ENCODE peak calls at places on chromosome 14, in five cellular contexts. W is cardiac muscle cell, Q is pancreas, E is CD14-positive monocyte, T is fibroblast of pulmonary artery. I is an unnamed sample.
A peak's percentile ranks its signal among the peaks of the same experiment; 100 is the strongest.

GRCh38 chr14:68580096-68580640 is 212.7 kb downstream of the ZFP36L1 start:
- DNase-seq in W (no peak), Q (no peak), E (peak; percentile 59), T (no peak), I (no peak)

GRCh38 chr14:72613196-72613974 is 280.5 kb downstream of the DPF3 start:
- DNase-seq in W (peak; percentile 52), Q (peak; percentile 67), E (no peak), T (peak; percentile 57), I (no peak)

GRCh38 chr14:60775296-60775695 is 40.7 kb downstream of the MNAT1 start:
- DNase-seq in W (peak; percentile 29), Q (no peak), E (no peak), T (peak; percentile 61), I (no peak)

GRCh38 chr14:105647784-105648608 is 121.6 kb downstream of the TMEM121 start:
- DNase-seq in W (no peak), Q (no peak), E (no peak), T (no peak), I (no peak)

GRCh38 chr14:102911541-102911951 is 10.9 kb upstream of the AMN start:
- DNase-seq in W (no peak), Q (no peak), E (no peak), T (no peak), I (no peak)

GRCh38 chr14:34472706-34473279 is 10.8 kb upstream of the SPTSSA start:
- DNase-seq in W (no peak), Q (no peak), E (no peak), T (no peak), I (no peak)

GRCh38 chr14:52318829-52319604 is 4.9 kb downstream of the PTGER2 start:
- DNase-seq in W (no peak), Q (no peak), E (no peak), T (no peak), I (no peak)

GRCh38 chr14:63878792-63879191 is 26.0 kb downstream of the SYNE2 start:
- DNase-seq in W (no peak), Q (no peak), E (no peak), T (no peak), I (no peak)

GRCh38 chr14:96237641-96238040 is 18.4 kb upstream of the BDKRB1 start:
- DNase-seq in W (no peak), Q (no peak), E (no peak), T (no peak), I (no peak)

GRCh38 chr14:28765907-28766504 is 581 bp upstream of the FOXG1 start:
- DNase-seq in W (peak; percentile 15), Q (no peak), E (no peak), T (no peak), I (no peak)

GRCh38 chr14:101715209-101716076 is 46.1 kb upstream of the PPP2R5C start:
- DNase-seq in W (no peak), Q (no peak), E (no peak), T (no peak), I (no peak)

GRCh38 chr14:104757238-104757585 is 4.3 kb downstream of the SIVA1 start:
- DNase-seq in W (no peak), Q (peak; percentile 20), E (no peak), T (no peak), I (no peak)

GRCh38 chr14:55191101-55191880 is at the start of gene DLGAP5:
- DNase-seq in W (peak; percentile 96), Q (peak; percentile 84), E (peak; percentile 87), T (peak; percentile 96), I (peak; percentile 91)

GRCh38 chr14:90643982-90644510 is 172.2 kb downstream of the TTC7B start:
- DNase-seq in W (no peak), Q (no peak), E (no peak), T (no peak), I (no peak)

GRCh38 chr14:105196228-105196960 is 15.3 kb upstream of the NUDT14 start:
- DNase-seq in W (no peak), Q (no peak), E (no peak), T (no peak), I (no peak)

GRCh38 chr14:87156878-87157277 is 836.1 kb downstream of the GALC start:
- DNase-seq in W (no peak), Q (no peak), E (no peak), T (no peak), I (no peak)

GRCh38 chr14:101122114-101122854 is 218.8 kb upstream of the RTL1 start:
- DNase-seq in W (no peak), Q (no peak), E (no peak), T (no peak), I (no peak)

GRCh38 chr14:92513966-92514843 is 624 bp downstream of the RIN3 start:
- DNase-seq in W (peak; percentile 43), Q (no peak), E (no peak), T (peak; percentile 29), I (peak; percentile 26)

GRCh38 chr14:79543966-79544365 is 667.3 kb downstream of the DIO2 start:
- DNase-seq in W (peak; percentile 32), Q (no peak), E (no peak), T (peak; percentile 59), I (no peak)

GRCh38 chr14:69355955-69356321 is 42.2 kb downstream of the ERH start:
- DNase-seq in W (peak; percentile 25), Q (no peak), E (no peak), T (peak; percentile 59), I (no peak)

GRCh38 chr14:50007123-50007903 is 109.1 kb downstream of the VCPKMT start:
- DNase-seq in W (no peak), Q (no peak), E (no peak), T (no peak), I (peak; percentile 49)

GRCh38 chr14:20557212-20557542 is 3.7 kb downstream of the RNASE9 start:
- DNase-seq in W (no peak), Q (no peak), E (no peak), T (no peak), I (no peak)

GRCh38 chr14:85471744-85472143 is 58.2 kb upstream of the FLRT2 start:
- DNase-seq in W (peak; percentile 89), Q (peak; percentile 50), E (no peak), T (peak; percentile 91), I (peak; percentile 4)

GRCh38 chr14:92565718-92566115 is 52.1 kb downstream of the RIN3 start:
- DNase-seq in W (no peak), Q (no peak), E (no peak), T (no peak), I (peak; percentile 53)

GRCh38 chr14:102120888-102121287 is 18.8 kb upstream of the WDR20 start:
- DNase-seq in W (no peak), Q (no peak), E (no peak), T (no peak), I (no peak)

GRCh38 chr14:33465952-33466700 is 484.7 kb downstream of the EGLN3 start:
- DNase-seq in W (no peak), Q (no peak), E (no peak), T (peak; percentile 24), I (no peak)

GRCh38 chr14:103008768-103009342 is 48.5 kb downstream of the CDC42BPB start:
- DNase-seq in W (peak; percentile 58), Q (no peak), E (no peak), T (peak; percentile 78), I (no peak)

GRCh38 chr14:24058951-24059475 is 7.2 kb downstream of the CARMIL3 start:
- DNase-seq in W (no peak), Q (no peak), E (peak; percentile 30), T (no peak), I (no peak)

GRCh38 chr14:75720828-75721227 is 59.8 kb downstream of the TTLL5 start:
- DNase-seq in W (peak; percentile 91), Q (peak; percentile 76), E (no peak), T (peak; percentile 87), I (no peak)

GRCh38 chr14:101127239-101127638 is 223.7 kb upstream of the RTL1 start:
- DNase-seq in W (no peak), Q (no peak), E (no peak), T (no peak), I (no peak)

GRCh38 chr14:34614638-34615037 is 15.3 kb downstream of the SNX6 start:
- DNase-seq in W (no peak), Q (no peak), E (no peak), T (no peak), I (no peak)

GRCh38 chr14:46818147-46818546 is 166.6 kb upstream of the RPL10L start:
- DNase-seq in W (no peak), Q (no peak), E (no peak), T (no peak), I (no peak)

GRCh38 chr14:87405563-87405962 is 587.4 kb downstream of the GALC start:
- DNase-seq in W (no peak), Q (no peak), E (no peak), T (no peak), I (no peak)

DNA sequence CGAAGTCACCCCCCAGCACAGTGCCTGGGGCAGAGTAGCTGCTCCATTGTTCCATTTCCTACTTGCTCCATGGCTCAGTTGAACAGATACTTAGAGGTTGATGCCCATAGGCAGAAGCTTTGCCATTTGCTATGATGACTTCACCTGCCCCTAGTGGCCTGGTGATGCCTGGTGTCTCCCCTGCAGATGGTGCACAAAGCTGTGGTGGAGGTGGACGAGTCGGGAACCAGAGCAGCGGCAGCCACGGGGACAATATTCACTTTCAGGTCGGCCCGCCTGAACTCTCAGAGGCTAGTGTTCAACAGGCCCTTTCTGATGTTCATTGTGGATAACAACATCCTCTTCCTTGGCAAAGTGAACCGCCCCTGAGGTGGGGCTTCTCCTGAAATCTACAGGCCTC is 10.6 kb downstream of the SERPINA5 start:
- DNase-seq in W (no peak), Q (no peak), E (no peak), T (no peak), I (no peak)
- TF ChIP-seq CTCF in W (no peak), Q (no peak), E (no peak), T (no peak), I (no peak)

GRCh38 chr14:39426605-39427004 is 5.6 kb downstream of the FBXO33 start:
- DNase-seq in W (peak; percentile 69), Q (no peak), E (no peak), T (peak; percentile 74), I (no peak)
- TF ChIP-seq CTCF in W (peak; percentile 34), Q (no peak), E (no peak), T (peak; percentile 33), I (no peak)

DNA sequence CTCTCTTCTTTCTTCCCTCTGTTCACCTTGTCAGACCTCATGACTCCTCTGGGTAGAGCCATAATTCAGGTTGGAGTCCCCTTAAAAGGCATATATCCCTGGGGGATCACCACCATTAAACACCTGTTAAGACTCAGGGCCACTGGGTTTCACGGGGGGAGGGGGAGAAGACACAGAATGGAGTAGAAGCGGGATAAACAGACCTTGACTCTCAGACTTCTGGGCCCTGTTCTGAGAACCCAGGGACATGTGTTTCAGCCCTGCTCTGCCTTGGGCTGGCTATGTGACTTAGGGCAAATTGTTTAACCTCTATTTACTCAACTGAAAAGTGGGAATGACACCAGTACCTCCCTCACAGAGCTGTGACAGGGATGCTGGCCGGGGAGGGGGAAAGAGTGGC is 4.6 kb downstream of the CDH24 start:
- DNase-seq in W (no peak), Q (no peak), E (no peak), T (no peak), I (no peak)
- TF ChIP-seq CTCF in W (no peak), Q (no peak), E (no peak), T (no peak), I (no peak)

GRCh38 chr14:100067481-100067880 is 2.3 kb downstream of the EVL start:
- DNase-seq in W (no peak), Q (no peak), E (no peak), T (no peak), I (no peak)

GRCh38 chr14:100070310-100070709 is 5.1 kb downstream of the EVL start:
- DNase-seq in W (no peak), Q (no peak), E (no peak), T (no peak), I (no peak)

GRCh38 chr14:100071545-100071944 is 6.3 kb downstream of the EVL start:
- DNase-seq in W (no peak), Q (no peak), E (no peak), T (no peak), I (no peak)

GRCh38 chr14:100067971-100068959 is 3.0 kb downstream of the EVL start:
- DNase-seq in W (peak; percentile 44), Q (no peak), E (peak; percentile 88), T (peak; percentile 40), I (peak; percentile 34)

GRCh38 chr14:100069161-100069800 is 4.1 kb downstream of the EVL start:
- DNase-seq in W (no peak), Q (no peak), E (no peak), T (no peak), I (no peak)
- TF ChIP-seq CTCF in W (no peak), Q (no peak), E (no peak), T (no peak), I (no peak)

I was measured in Calu3.